ENCODE peak calls at places on chromosomes 2 and 18, in seven cellular contexts. I, K, G, W, X, R and N are unnamed samples.
A peak's percentile ranks its signal among the peaks of the same experiment; 100 is the strongest.

GRCh38 chr2:197672494-197672893 is 2.9 kb downstream of the RFTN2 start:
- DNase-seq in X (no peak), R (no peak), W (no peak), K (no peak), I (no peak), G (no peak), N (peak; percentile 22)

GRCh38 chr2:213227458-213227857 is 56.8 kb upstream of the SPAG16 start:
- DNase-seq in W (no peak), X (peak; percentile 53), R (no peak), K (no peak), G (peak; percentile 15), I (no peak), N (no peak)

GRCh38 chr2:189997016-189997415 is 65.5 kb downstream of the MSTN start:
- DNase-seq in W (no peak), G (no peak), I (no peak), X (no peak), R (no peak), K (no peak), N (no peak)

GRCh38 chr2:99421469-99421868 is 68.3 kb downstream of the REV1 start:
- DNase-seq in X (no peak), K (no peak), I (no peak), W (no peak), R (no peak), G (no peak), N (no peak)

GRCh38 chr2:133504566-133505505 is 63.4 kb downstream of the NCKAP5 start:
- DNase-seq in I (peak; percentile 30), X (no peak), K (peak; percentile 20), W (no peak), R (no peak), G (peak; percentile 57), N (peak; percentile 8)

GRCh38 chr18:79955302-79956075 is 4.0 kb upstream of the SLC66A2 start:
- DNase-seq in I (no peak), R (no peak), X (no peak), K (no peak), G (no peak), W (no peak), N (no peak)

GRCh38 chr2:24163186-24163585 is 11.7 kb upstream of the FAM228A start:
- DNase-seq in G (no peak), W (no peak), I (no peak), X (no peak), K (no peak), R (no peak), N (no peak)

GRCh38 chr2:166375736-166376487 is at the start of gene SCN9A:
- DNase-seq in R (peak; percentile 88), K (peak; percentile 29), W (peak; percentile 80), G (peak; percentile 77), X (peak; percentile 45), I (peak; percentile 78), N (peak; percentile 95)

GRCh38 chr2:233912799-233913423 is 4.3 kb upstream of the TRPM8 start:
- DNase-seq in K (no peak), R (no peak), I (peak; percentile 26), X (peak; percentile 50), W (peak; percentile 78), G (peak; percentile 47), N (peak; percentile 67)